ENCODE peak calls at places on chromosomes 4 and X, in five cellular contexts. D, N, P, C and Q are unnamed samples.

GRCh38 chr4:119303587-119304305 is 18.2 kb downstream of the FABP2 start:
- DNase-seq in P (no peak), C (no peak), N (no peak), D (no peak), Q (no peak)

GRCh38 chr4:173240696-173241095 is 72.1 kb downstream of the GALNT7 start:
- DNase-seq in N (no peak), D (no peak), P (no peak), C (no peak), Q (no peak)

GRCh38 chr4:44771789-44772188 is 45.4 kb upstream of the GNPDA2 start:
- DNase-seq in C (no peak), P (no peak), D (no peak), N (no peak), Q (no peak)

GRCh38 chr4:155758500-155759371 is at the start of gene GUCY1B1:
- DNase-seq in N (peak; percentile 44), D (no peak), P (peak; percentile 83), C (peak; percentile 42), Q (peak; percentile 67)

GRCh38 chr4:94934201-94934600 is 176.4 kb downstream of the BMPR1B start:
- DNase-seq in N (no peak), P (no peak), D (no peak), C (no peak), Q (no peak)

GRCh38 chr4:187606581-187606980 is 389.0 kb upstream of the ZFP42 start:
- DNase-seq in N (no peak), P (no peak), D (peak; percentile 54), C (peak; percentile 67), Q (peak; percentile 32)

GRCh38 chr4:2059726-2060577 is 825 bp downstream of the NAT8L start:
- DNase-seq in P (no peak), C (peak; percentile 59), N (no peak), D (no peak), Q (no peak)

GRCh38 chr4:27003602-27004238 is 143.1 kb downstream of the STIM2 start:
- DNase-seq in N (no peak), P (no peak), D (no peak), C (no peak), Q (no peak)

GRCh38 chr4:180060159-180060889 is 2182.9 kb upstream of the TENM3 start:
- DNase-seq in P (no peak), C (no peak), D (no peak), N (no peak), Q (no peak)

GRCh38 chrX:123731258-123731986 is 1.4 kb downstream of the THOC2 start:
- DNase-seq in N (no peak), P (no peak), C (peak; percentile 32), D (no peak), Q (no peak)

GRCh38 chr4:78565971-78566372 is 14.4 kb downstream of the ANXA3 start:
- DNase-seq in D (peak; percentile 92), C (no peak), P (no peak), N (no peak), Q (no peak)

GRCh38 chr4:61041527-61041926 is 158.6 kb upstream of the ADGRL3 start:
- DNase-seq in D (no peak), C (no peak), N (no peak), P (no peak), Q (peak; percentile 18)

GRCh38 chrX:154712781-154713391 is 38.0 kb downstream of the GAB3 start:
- DNase-seq in P (no peak), C (no peak), D (no peak), N (peak; percentile 68), Q (no peak)

GRCh38 chrX:131366387-131366786 is 77.3 kb upstream of the IGSF1 start:
- DNase-seq in N (no peak), D (no peak), P (no peak), C (no peak), Q (no peak)

GRCh38 chrX:17525762-17526555 is 151.0 kb downstream of the NHS start:
- DNase-seq in P (no peak), D (no peak), C (no peak), N (no peak), Q (no peak)

GRCh38 chrX:129785160-129785947 is 5.6 kb downstream of the SASH3 start:
- DNase-seq in N (no peak), C (no peak), P (no peak), D (no peak), Q (no peak)

GRCh38 chr4:89137695-89138094 is 26.4 kb downstream of the TIGD2 start:
- DNase-seq in D (no peak), P (peak; percentile 47), C (no peak), N (no peak), Q (no peak)

GRCh38 chrX:38768079-38768478 is 33.2 kb upstream of the MID1IP1 start:
- DNase-seq in C (no peak), P (no peak), D (no peak), N (no peak), Q (no peak)

GRCh38 chr4:89755210-89755609 is 81.8 kb downstream of the SNCA start:
- DNase-seq in D (no peak), P (no peak), N (no peak), C (no peak), Q (no peak)

GRCh38 chr4:70356185-70356584 is 4.4 kb upstream of the SMR3A start:
- DNase-seq in C (no peak), D (no peak), N (no peak), P (no peak), Q (no peak)

GRCh38 chr4:118889313-118889694 is 650 bp downstream of the SYNPO2 start:
- DNase-seq in D (no peak), P (no peak), C (no peak), N (no peak), Q (no peak)

GRCh38 chr4:40998680-40999358 is 215.5 kb downstream of the APBB2 start:
- DNase-seq in P (no peak), C (no peak), D (peak; percentile 69), N (no peak), Q (no peak)

GRCh38 chr4:147594107-147594506 is 23.1 kb upstream of the TMEM184C start:
- DNase-seq in D (no peak), N (no peak), P (no peak), C (no peak), Q (no peak)

GRCh38 chr4:147591048-147591577 is 26.1 kb upstream of the TMEM184C start:
- DNase-seq in N (no peak), P (no peak), C (no peak), D (no peak), Q (no peak)

GRCh38 chr4:147589586-147589985 is 27.6 kb upstream of the TMEM184C start:
- DNase-seq in P (no peak), C (no peak), D (no peak), N (no peak), Q (no peak)

GRCh38 chr4:147587061-147587460 is 30.1 kb upstream of the TMEM184C start:
- DNase-seq in N (no peak), P (no peak), D (no peak), C (no peak), Q (no peak)

DNA sequence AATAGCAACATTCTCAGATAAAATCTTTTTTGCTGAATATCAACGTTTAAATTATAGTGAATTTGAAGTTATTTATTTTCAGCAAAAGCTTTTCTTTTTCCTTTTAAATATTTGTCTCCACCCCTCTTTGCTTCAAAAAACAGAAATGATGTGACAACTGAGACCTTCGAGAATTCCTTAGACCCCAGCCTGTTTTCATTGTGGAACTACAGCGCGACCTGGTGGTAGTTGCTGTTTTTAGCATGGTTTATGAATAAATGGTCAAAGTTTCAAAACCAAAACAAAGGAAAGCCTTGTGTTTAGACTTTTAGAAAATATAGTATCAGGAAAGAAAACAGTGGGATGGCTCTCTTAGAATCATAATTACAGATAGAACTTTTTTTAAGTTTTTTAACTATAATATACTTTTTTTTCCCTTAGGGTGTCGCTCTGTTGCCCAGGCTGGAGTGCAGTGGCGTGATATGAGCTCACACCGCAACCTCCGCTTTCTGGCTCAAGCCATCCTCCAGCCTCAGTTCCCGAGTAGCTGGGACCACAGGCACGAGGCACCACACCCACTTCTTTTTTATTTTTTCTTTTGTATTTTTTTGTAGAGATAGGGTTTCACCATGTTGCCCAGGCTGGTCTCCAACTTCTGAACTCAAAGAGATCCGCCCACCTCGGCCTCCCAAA is 26.8 kb upstream of the TMEM184C start:
- DNase-seq in D (peak; percentile 54), P (no peak), C (peak; percentile 43), N (no peak), Q (peak; percentile 33)
- TF ChIP-seq ZNF274 in D (no peak), P (no peak), C (no peak), N (no peak), Q (no peak)

GRCh38 chrX:69085151-69085550 is 80.1 kb downstream of the PJA1 start:
- DNase-seq in C (no peak), N (no peak), P (no peak), D (no peak), Q (no peak)

GRCh38 chrX:69082753-69083150 is 82.5 kb downstream of the PJA1 start:
- DNase-seq in P (no peak), N (no peak), D (no peak), C (no peak), Q (no peak)

GRCh38 chrX:69082055-69082752 is 83.0 kb downstream of the PJA1 start:
- DNase-seq in C (no peak), P (no peak), D (no peak), N (no peak), Q (no peak)

GRCh38 chrX:69083785-69084184 is 81.5 kb downstream of the PJA1 start:
- DNase-seq in N (no peak), P (no peak), D (no peak), C (peak; percentile 20), Q (no peak)

GRCh38 chrX:69083361-69083760 is 81.9 kb downstream of the PJA1 start:
- DNase-seq in P (no peak), C (no peak), D (no peak), N (no peak), Q (no peak)
- TF ChIP-seq ZNF274 in P (no peak), C (no peak), D (no peak), N (no peak), Q (no peak)

DNA sequence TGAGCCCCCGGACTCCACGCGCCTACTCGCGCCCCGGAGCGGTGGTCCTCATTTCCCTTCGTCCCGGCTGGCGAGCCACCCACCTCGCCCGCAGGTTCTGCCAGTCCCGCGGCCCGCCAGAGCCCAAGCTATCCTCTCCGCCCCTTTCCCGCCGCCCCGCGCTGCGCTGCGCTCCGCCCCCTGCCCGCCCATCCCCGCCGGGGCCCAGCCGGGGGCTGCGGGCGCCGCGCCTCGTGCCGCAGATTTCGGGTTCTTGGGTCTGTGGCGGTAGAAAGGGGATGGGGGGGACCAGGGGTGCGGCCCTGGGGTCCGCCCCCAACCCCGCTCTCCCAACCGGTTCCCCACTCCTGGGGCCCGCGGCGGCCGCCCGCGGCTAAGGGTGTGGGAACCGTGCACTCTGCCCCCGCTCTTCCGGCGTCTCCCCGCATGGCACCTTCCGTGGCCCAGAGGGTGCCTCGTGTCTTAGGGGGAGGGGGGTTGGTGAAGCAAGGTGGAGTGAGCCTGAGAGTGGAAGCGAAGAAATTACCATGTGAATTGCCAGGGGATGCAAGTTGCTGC is 650.8 kb upstream of the DIPK2B start:
- DNase-seq in P (peak; percentile 57), C (no peak), N (no peak), D (peak; percentile 49), Q (peak; percentile 80)
- TF ChIP-seq ZNF274 in P (no peak), C (no peak), N (no peak), D (no peak), Q (no peak)

GRCh38 chr4:8394125-8394524 is 46.4 kb downstream of the ACOX3 start:
- DNase-seq in N (no peak), P (no peak), D (no peak), C (no peak), Q (no peak)

GRCh38 chr4:8392591-8393190 is 47.8 kb downstream of the ACOX3 start:
- DNase-seq in N (no peak), D (no peak), C (peak; percentile 21), P (no peak), Q (no peak)

GRCh38 chr4:8391972-8392371 is 48.6 kb downstream of the ACOX3 start:
- DNase-seq in C (no peak), N (peak; percentile 60), D (no peak), P (no peak), Q (no peak)

GRCh38 chr4:8394806-8395205 is 45.7 kb downstream of the ACOX3 start:
- DNase-seq in C (no peak), N (no peak), D (no peak), P (no peak), Q (no peak)

GRCh38 chr4:8393593-8394038 is 46.9 kb downstream of the ACOX3 start:
- DNase-seq in N (no peak), P (no peak), C (no peak), D (no peak), Q (no peak)
- TF ChIP-seq ZNF274 in N (no peak), P (no peak), C (no peak), D (no peak), Q (no peak)